ENCODE peak calls at places on chromosome 16, in ten cellular contexts. One of them, this sample, is unnamed.

GRCh38 chr16:81127051-81127450 is 30.9 kb upstream of the GCSH start:
- DNase-seq in CD8-positive, alpha-beta T cell: no peak
- DNase-seq in upper lobe of left lung: no peak
- DNase-seq in PC-9: peak; percentile 95
- DNase-seq in tibial artery: no peak
- DNase-seq in kidney: no peak
- DNase-seq in ascending aorta: no peak
- DNase-seq in astrocyte: no peak
- DNase-seq in lower lobe of right lung: no peak
- DNase-seq in adrenal gland: no peak
- DNase-seq in this sample: no peak

GRCh38 chr16:19718624-19718965 is 524 bp downstream of the IQCK start:
- DNase-seq in CD8-positive, alpha-beta T cell: no peak
- DNase-seq in PC-9: no peak
- DNase-seq in astrocyte: no peak
- DNase-seq in ascending aorta: no peak
- DNase-seq in upper lobe of left lung: no peak
- DNase-seq in tibial artery: peak; percentile 34
- DNase-seq in lower lobe of right lung: no peak
- DNase-seq in kidney: peak; percentile 80
- DNase-seq in adrenal gland: peak; percentile 38
- DNase-seq in this sample: no peak

GRCh38 chr16:11880047-11880446 is 28.7 kb upstream of the RSL1D1 start:
- DNase-seq in adrenal gland: no peak
- DNase-seq in ascending aorta: no peak
- DNase-seq in lower lobe of right lung: no peak
- DNase-seq in upper lobe of left lung: no peak
- DNase-seq in PC-9: no peak
- DNase-seq in kidney: no peak
- DNase-seq in tibial artery: no peak
- DNase-seq in astrocyte: no peak
- DNase-seq in CD8-positive, alpha-beta T cell: no peak
- DNase-seq in this sample: no peak

GRCh38 chr16:11358531-11358930 is 13.3 kb downstream of the RMI2 start:
- DNase-seq in lower lobe of right lung: no peak
- DNase-seq in ascending aorta: no peak
- DNase-seq in upper lobe of left lung: no peak
- DNase-seq in astrocyte: no peak
- DNase-seq in tibial artery: no peak
- DNase-seq in kidney: no peak
- DNase-seq in PC-9: no peak
- DNase-seq in adrenal gland: no peak
- DNase-seq in CD8-positive, alpha-beta T cell: no peak
- DNase-seq in this sample: no peak

GRCh38 chr16:85872666-85873561 is 26.0 kb upstream of the IRF8 start:
- DNase-seq in CD8-positive, alpha-beta T cell: no peak
- DNase-seq in adrenal gland: peak; percentile 38
- DNase-seq in PC-9: no peak
- DNase-seq in lower lobe of right lung: no peak
- DNase-seq in upper lobe of left lung: no peak
- DNase-seq in tibial artery: peak; percentile 72
- DNase-seq in ascending aorta: no peak
- DNase-seq in astrocyte: no peak
- DNase-seq in kidney: no peak
- DNase-seq in this sample: no peak

GRCh38 chr16:12027091-12027490 is 50.6 kb downstream of the SNX29 start:
- DNase-seq in upper lobe of left lung: peak; percentile 43
- DNase-seq in astrocyte: no peak
- DNase-seq in adrenal gland: no peak
- DNase-seq in ascending aorta: no peak
- DNase-seq in PC-9: peak; percentile 96
- DNase-seq in tibial artery: no peak
- DNase-seq in kidney: peak; percentile 80
- DNase-seq in lower lobe of right lung: no peak
- DNase-seq in CD8-positive, alpha-beta T cell: no peak
- DNase-seq in this sample: no peak

GRCh38 chr16:88645455-88645854 is 5.4 kb downstream of the CYBA start:
- DNase-seq in upper lobe of left lung: peak; percentile 31
- DNase-seq in astrocyte: no peak
- DNase-seq in PC-9: no peak
- DNase-seq in ascending aorta: no peak
- DNase-seq in kidney: no peak
- DNase-seq in adrenal gland: no peak
- DNase-seq in CD8-positive, alpha-beta T cell: no peak
- DNase-seq in lower lobe of right lung: no peak
- DNase-seq in tibial artery: no peak
- DNase-seq in this sample: no peak

GRCh38 chr16:78443780-78444422 is 344.4 kb downstream of the WWOX start:
- DNase-seq in upper lobe of left lung: no peak
- DNase-seq in lower lobe of right lung: no peak
- DNase-seq in tibial artery: peak; percentile 34
- DNase-seq in PC-9: no peak
- DNase-seq in adrenal gland: no peak
- DNase-seq in ascending aorta: no peak
- DNase-seq in astrocyte: no peak
- DNase-seq in CD8-positive, alpha-beta T cell: no peak
- DNase-seq in kidney: no peak
- DNase-seq in this sample: no peak

GRCh38 chr16:13631213-13631767 is 288.7 kb upstream of the ERCC4 start:
- DNase-seq in upper lobe of left lung: no peak
- DNase-seq in kidney: no peak
- DNase-seq in PC-9: no peak
- DNase-seq in tibial artery: no peak
- DNase-seq in lower lobe of right lung: no peak
- DNase-seq in CD8-positive, alpha-beta T cell: no peak
- DNase-seq in astrocyte: no peak
- DNase-seq in adrenal gland: no peak
- DNase-seq in ascending aorta: no peak
- DNase-seq in this sample: no peak

GRCh38 chr16:31508706-31509523 is 724 bp upstream of the RUSF1 start:
- DNase-seq in adrenal gland: no peak
- DNase-seq in ascending aorta: no peak
- DNase-seq in astrocyte: peak; percentile 53
- DNase-seq in lower lobe of right lung: no peak
- DNase-seq in CD8-positive, alpha-beta T cell: no peak
- DNase-seq in PC-9: no peak
- DNase-seq in kidney: no peak
- DNase-seq in upper lobe of left lung: no peak
- DNase-seq in tibial artery: no peak
- DNase-seq in this sample: no peak

DNA sequence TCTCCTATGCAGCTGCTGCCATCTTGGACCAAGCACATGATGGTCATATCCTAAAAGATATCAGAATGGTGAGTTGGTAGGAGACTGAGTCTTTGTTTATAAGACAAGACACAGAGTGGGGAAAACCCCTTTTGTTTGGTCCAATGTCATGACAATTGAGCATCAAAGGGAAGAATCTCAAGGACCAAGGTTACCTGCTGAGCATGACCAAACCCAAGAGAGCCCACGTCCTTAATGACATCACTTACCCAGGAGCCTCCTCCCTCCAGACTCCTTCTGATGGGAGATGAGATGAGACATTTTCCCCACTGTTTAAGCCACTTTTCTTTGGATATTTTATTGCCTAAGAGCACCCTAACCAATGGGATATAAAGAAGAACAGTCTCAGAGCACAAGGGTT is 478.1 kb downstream of the NPIPA7 start:
- DNase-seq in CD8-positive, alpha-beta T cell: no peak
- DNase-seq in tibial artery: no peak
- DNase-seq in ascending aorta: no peak
- DNase-seq in adrenal gland: no peak
- DNase-seq in lower lobe of right lung: no peak
- DNase-seq in kidney: no peak
- DNase-seq in upper lobe of left lung: no peak
- DNase-seq in astrocyte: no peak
- DNase-seq in PC-9: no peak
- DNase-seq in this sample: no peak
- H3K27ac ChIP-seq in CD8-positive, alpha-beta T cell: no peak overlapping the region
- H3K27ac ChIP-seq in tibial artery: no peak overlapping the region
- H3K27ac ChIP-seq in ascending aorta: no peak overlapping the region
- H3K27ac ChIP-seq in adrenal gland: no peak overlapping the region
- H3K27ac ChIP-seq in lower lobe of right lung: no peak overlapping the region
- H3K27ac ChIP-seq in kidney: no peak overlapping the region
- H3K27ac ChIP-seq in upper lobe of left lung: no peak overlapping the region
- H3K27ac ChIP-seq in astrocyte: no peak overlapping the region
- H3K27ac ChIP-seq in PC-9: no peak overlapping the region
- H3K27ac ChIP-seq in this sample: no peak overlapping the region

DNA sequence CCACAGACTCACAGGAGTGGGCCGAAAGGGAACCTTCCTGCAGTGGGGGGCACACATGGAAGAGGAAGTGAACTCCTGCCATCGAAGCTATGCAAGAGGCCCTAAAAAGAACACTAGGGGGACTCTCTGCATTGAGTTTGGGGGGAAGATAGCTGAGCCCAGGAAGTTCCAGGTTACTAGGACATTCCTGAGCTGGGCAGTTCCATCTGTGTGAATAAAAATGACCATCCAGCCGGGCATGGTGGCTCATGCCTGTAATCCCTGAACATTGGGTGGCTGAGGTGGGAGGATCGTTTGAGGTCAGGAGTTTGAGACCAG is 211.8 kb downstream of the ZNF423 start:
- DNase-seq in CD8-positive, alpha-beta T cell: no peak
- DNase-seq in lower lobe of right lung: no peak
- DNase-seq in adrenal gland: no peak
- DNase-seq in astrocyte: peak; percentile 35
- DNase-seq in tibial artery: no peak
- DNase-seq in upper lobe of left lung: no peak
- DNase-seq in kidney: no peak
- DNase-seq in PC-9: no peak
- DNase-seq in ascending aorta: no peak
- DNase-seq in this sample: no peak
- TF ChIP-seq CTCF in CD8-positive, alpha-beta T cell: no peak
- TF ChIP-seq CTCF in lower lobe of right lung: no peak
- TF ChIP-seq CTCF in adrenal gland: no peak
- TF ChIP-seq CTCF in astrocyte: peak; percentile 35
- TF ChIP-seq CTCF in tibial artery: no peak
- TF ChIP-seq CTCF in upper lobe of left lung: no peak
- TF ChIP-seq CTCF in kidney: no peak
- TF ChIP-seq CTCF in PC-9: no peak
- TF ChIP-seq CTCF in ascending aorta: no peak
- TF ChIP-seq CTCF in this sample: peak; percentile 45

DNA sequence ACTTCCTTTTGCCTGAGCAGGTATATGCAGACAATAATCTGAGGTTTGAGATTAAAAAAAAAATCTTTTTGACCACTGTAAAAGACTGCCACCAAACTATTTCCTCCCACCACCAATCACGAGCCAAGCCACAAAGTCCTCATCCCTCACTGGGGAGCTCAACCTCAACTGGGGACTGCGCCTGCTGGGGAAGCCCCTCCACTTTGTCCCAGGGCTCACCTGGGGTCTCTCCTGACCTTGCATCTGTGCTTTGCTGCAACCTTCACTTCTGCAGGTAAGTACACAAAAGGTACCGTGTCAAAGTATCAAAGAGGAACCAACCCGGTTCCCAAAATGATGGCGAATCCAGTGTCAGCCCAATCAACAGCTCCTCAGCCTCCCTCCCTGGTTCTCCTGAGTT is 35.5 kb downstream of the TLE7 start:
- DNase-seq in kidney: no peak
- DNase-seq in tibial artery: no peak
- DNase-seq in CD8-positive, alpha-beta T cell: no peak
- DNase-seq in upper lobe of left lung: no peak
- DNase-seq in adrenal gland: no peak
- DNase-seq in astrocyte: no peak
- DNase-seq in ascending aorta: no peak
- DNase-seq in PC-9: no peak
- DNase-seq in lower lobe of right lung: no peak
- DNase-seq in this sample: no peak
- H3K4me3 ChIP-seq in kidney: no peak overlapping the region
- H3K4me3 ChIP-seq in tibial artery: no peak overlapping the region
- H3K4me3 ChIP-seq in CD8-positive, alpha-beta T cell: no peak overlapping the region
- H3K4me3 ChIP-seq in upper lobe of left lung: no peak overlapping the region
- H3K4me3 ChIP-seq in adrenal gland: no peak overlapping the region
- H3K4me3 ChIP-seq in astrocyte: no peak overlapping the region
- H3K4me3 ChIP-seq in ascending aorta: no peak overlapping the region
- H3K4me3 ChIP-seq in PC-9: no peak overlapping the region
- H3K4me3 ChIP-seq in lower lobe of right lung: no peak overlapping the region
- H3K4me3 ChIP-seq in this sample: no peak overlapping the region

GRCh38 chr16:67855789-67856188 is 8.3 kb upstream of the CENPT start:
- DNase-seq in lower lobe of right lung: no peak
- DNase-seq in upper lobe of left lung: no peak
- DNase-seq in adrenal gland: peak; percentile 73
- DNase-seq in CD8-positive, alpha-beta T cell: no peak
- DNase-seq in PC-9: no peak
- DNase-seq in ascending aorta: no peak
- DNase-seq in kidney: no peak
- DNase-seq in astrocyte: no peak
- DNase-seq in tibial artery: no peak
- DNase-seq in this sample: no peak

GRCh38 chr16:67857547-67858233 is 10.2 kb upstream of the CENPT start:
- DNase-seq in astrocyte: peak; percentile 88
- DNase-seq in ascending aorta: peak; percentile 35
- DNase-seq in CD8-positive, alpha-beta T cell: peak; percentile 35
- DNase-seq in lower lobe of right lung: peak; percentile 89
- DNase-seq in tibial artery: peak; percentile 92
- DNase-seq in kidney: peak; percentile 80
- DNase-seq in upper lobe of left lung: no peak
- DNase-seq in PC-9: peak; percentile 98
- DNase-seq in adrenal gland: peak; percentile 85
- DNase-seq in this sample: no peak

GRCh38 chr16:67853670-67854069 is 6.2 kb upstream of the CENPT start:
- DNase-seq in PC-9: no peak
- DNase-seq in adrenal gland: no peak
- DNase-seq in upper lobe of left lung: no peak
- DNase-seq in lower lobe of right lung: no peak
- DNase-seq in ascending aorta: no peak
- DNase-seq in astrocyte: no peak
- DNase-seq in CD8-positive, alpha-beta T cell: no peak
- DNase-seq in kidney: no peak
- DNase-seq in tibial artery: no peak
- DNase-seq in this sample: no peak

GRCh38 chr16:67858448-67858993 is 11.0 kb upstream of the CENPT start:
- DNase-seq in ascending aorta: no peak
- DNase-seq in CD8-positive, alpha-beta T cell: no peak
- DNase-seq in upper lobe of left lung: no peak
- DNase-seq in lower lobe of right lung: no peak
- DNase-seq in PC-9: no peak
- DNase-seq in tibial artery: no peak
- DNase-seq in adrenal gland: no peak
- DNase-seq in kidney: no peak
- DNase-seq in astrocyte: no peak
- DNase-seq in this sample: no peak

DNA sequence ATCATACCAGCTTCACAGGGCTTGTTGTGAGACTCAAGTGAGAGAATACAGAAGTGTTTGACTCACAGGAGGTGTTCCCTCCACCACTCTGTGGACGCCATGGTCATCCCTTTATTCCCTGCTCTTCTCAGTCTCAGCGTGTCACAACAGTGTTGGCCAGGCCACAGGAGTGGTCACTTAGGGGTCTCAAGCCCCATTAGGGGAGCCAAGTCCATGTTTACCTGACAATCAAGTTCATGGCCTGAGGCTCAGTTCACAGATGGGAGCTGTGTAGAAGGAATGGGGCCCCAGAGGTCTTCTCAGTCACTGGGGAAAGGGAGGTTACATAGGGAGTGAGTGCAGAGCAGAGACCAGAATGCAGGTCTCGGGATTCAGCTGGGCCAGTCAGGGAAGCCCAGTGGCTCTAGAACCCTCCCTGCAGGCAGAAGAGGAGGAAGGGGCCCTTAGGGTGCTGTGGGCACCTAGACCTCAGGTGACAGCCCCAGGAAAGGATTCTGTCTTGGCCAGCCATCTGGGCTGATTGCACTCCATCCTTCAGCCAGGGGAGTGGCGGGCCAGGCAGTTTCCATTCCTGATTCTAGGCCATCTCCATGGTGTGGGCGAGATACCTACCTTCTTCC is 9.5 kb upstream of the CENPT start:
- DNase-seq in ascending aorta: no peak
- DNase-seq in upper lobe of left lung: no peak
- DNase-seq in adrenal gland: no peak
- DNase-seq in PC-9: no peak
- DNase-seq in astrocyte: no peak
- DNase-seq in CD8-positive, alpha-beta T cell: no peak
- DNase-seq in kidney: no peak
- DNase-seq in lower lobe of right lung: no peak
- DNase-seq in tibial artery: no peak
- DNase-seq in this sample: no peak
- H3K27ac ChIP-seq in ascending aorta: peak overlapping the region; percentile 84
- H3K27ac ChIP-seq in upper lobe of left lung: peak overlapping the region; percentile 70
- H3K27ac ChIP-seq in adrenal gland: no peak overlapping the region
- H3K27ac ChIP-seq in PC-9: peak overlapping the region; percentile 41
- H3K27ac ChIP-seq in astrocyte: peak overlapping the region; percentile 98
- H3K27ac ChIP-seq in CD8-positive, alpha-beta T cell: no peak overlapping the region
- H3K27ac ChIP-seq in kidney: no peak overlapping the region
- H3K27ac ChIP-seq in lower lobe of right lung: peak overlapping the region; percentile 92
- H3K27ac ChIP-seq in tibial artery: peak overlapping the region; percentile 72
- H3K27ac ChIP-seq in this sample: no peak overlapping the region